ENCODE peak calls at places on chromosomes 16 and 17, in nine cellular contexts. R is cardiac muscle cell; H is astrocyte; Z is uterus; U is PC-9; B is heart left ventricle; J is SK-N-SH; F is CD8-positive, alpha-beta T cell; D is psoas muscle. G is an unnamed sample.
A peak's percentile ranks its signal among the peaks of the same experiment; 100 is the strongest.

GRCh38 chr17:41505836-41506767 is 690 bp upstream of the KRT13 start:
- DNase-seq in R (no peak), H (no peak), Z (no peak), U (no peak), B (no peak), J (no peak), F (no peak), D (no peak), G (no peak)

GRCh38 chr17:10932938-10933337 is 95.1 kb upstream of the PIRT start:
- DNase-seq in R (no peak), H (no peak), Z (no peak), U (no peak), B (no peak), J (no peak), F (no peak), D (no peak), G (no peak)

GRCh38 chr16:85330694-85331188 is 218.5 kb upstream of the CIBAR2 start:
- DNase-seq in R (peak; percentile 81), H (peak; percentile 84), Z (no peak), U (no peak), B (no peak), J (peak; percentile 80), F (no peak), D (peak; percentile 45), G (peak; percentile 44)

GRCh38 chr17:72381597-72382397 is 261.0 kb downstream of the SOX9 start:
- DNase-seq in R (peak; percentile 5), H (no peak), Z (no peak), U (no peak), B (no peak), J (peak; percentile 54), F (no peak), D (no peak), G (no peak)

GRCh38 chr17:71713846-71714245 is 407.0 kb upstream of the SOX9 start:
- DNase-seq in R (no peak), H (no peak), Z (no peak), U (no peak), B (no peak), J (no peak), F (no peak), D (no peak), G (no peak)

GRCh38 chr16:66898207-66898606 is 17.9 kb downstream of the PDP2 start:
- DNase-seq in R (no peak), H (peak; percentile 45), Z (no peak), U (peak; percentile 41), B (no peak), J (no peak), F (no peak), D (no peak), G (no peak)

GRCh38 chr16:2468142-2468724 is 2.9 kb upstream of the NTN3 start:
- DNase-seq in R (peak; percentile 54), H (no peak), Z (no peak), U (peak; percentile 35), B (no peak), J (peak; percentile 75), F (no peak), D (no peak), G (no peak)

GRCh38 chr17:80851277-80851925 is 140.2 kb upstream of the CHMP6 start:
- DNase-seq in R (no peak), H (no peak), Z (no peak), U (no peak), B (no peak), J (no peak), F (no peak), D (peak; percentile 45), G (no peak)

GRCh38 chr17:50209472-50210248 is 8.2 kb upstream of the COL1A1 start:
- DNase-seq in R (peak; percentile 84), H (peak; percentile 100), Z (peak; percentile 99), U (peak; percentile 31), B (peak; percentile 89), J (peak; percentile 96), F (no peak), D (peak; percentile 93), G (peak; percentile 100)

GRCh38 chr16:66952430-66953139 is 8.5 kb upstream of the CES3 start:
- DNase-seq in R (no peak), H (no peak), Z (no peak), U (no peak), B (no peak), J (no peak), F (no peak), D (no peak), G (no peak)

GRCh38 chr17:8965394-8966168 is at the start of gene PIK3R5:
- DNase-seq in R (peak; percentile 19), H (no peak), Z (no peak), U (no peak), B (peak; percentile 57), J (peak; percentile 60), F (peak; percentile 68), D (peak; percentile 66), G (no peak)

GRCh38 chr17:10171057-10171456 is 27.3 kb downstream of the GAS7 start:
- DNase-seq in R (no peak), H (no peak), Z (peak; percentile 79), U (no peak), B (peak; percentile 34), J (no peak), F (no peak), D (peak; percentile 70), G (no peak)

GRCh38 chr16:30395155-30395991 is at the start of gene ZNF48:
- DNase-seq in R (peak; percentile 97), H (peak; percentile 84), Z (peak; percentile 82), U (peak; percentile 93), B (peak; percentile 91), J (peak; percentile 94), F (peak; percentile 46), D (peak; percentile 95), G (peak; percentile 41)
- TF ChIP-seq CTCF in R (no peak), H (no peak), Z (no peak), U (no peak), B (peak; percentile 54), J (peak; percentile 22), F (no peak), D (peak; percentile 55), G (peak; percentile 16)

GRCh38 chr17:60148300-60148838 is 1.4 kb upstream of the CA4 start:
- DNase-seq in R (no peak), H (no peak), Z (no peak), U (no peak), B (no peak), J (peak; percentile 20), F (no peak), D (no peak), G (no peak)

GRCh38 chr17:60151355-60151754 is 1.6 kb downstream of the CA4 start:
- DNase-seq in R (no peak), H (no peak), Z (no peak), U (no peak), B (no peak), J (no peak), F (no peak), D (no peak), G (no peak)

GRCh38 chr17:60147553-60148241 is 2.1 kb upstream of the CA4 start:
- DNase-seq in R (no peak), H (no peak), Z (no peak), U (no peak), B (no peak), J (no peak), F (no peak), D (no peak), G (no peak)

GRCh38 chr17:60146206-60146605 is 3.6 kb upstream of the CA4 start:
- DNase-seq in R (no peak), H (no peak), Z (no peak), U (no peak), B (no peak), J (no peak), F (no peak), D (no peak), G (no peak)

DNA sequence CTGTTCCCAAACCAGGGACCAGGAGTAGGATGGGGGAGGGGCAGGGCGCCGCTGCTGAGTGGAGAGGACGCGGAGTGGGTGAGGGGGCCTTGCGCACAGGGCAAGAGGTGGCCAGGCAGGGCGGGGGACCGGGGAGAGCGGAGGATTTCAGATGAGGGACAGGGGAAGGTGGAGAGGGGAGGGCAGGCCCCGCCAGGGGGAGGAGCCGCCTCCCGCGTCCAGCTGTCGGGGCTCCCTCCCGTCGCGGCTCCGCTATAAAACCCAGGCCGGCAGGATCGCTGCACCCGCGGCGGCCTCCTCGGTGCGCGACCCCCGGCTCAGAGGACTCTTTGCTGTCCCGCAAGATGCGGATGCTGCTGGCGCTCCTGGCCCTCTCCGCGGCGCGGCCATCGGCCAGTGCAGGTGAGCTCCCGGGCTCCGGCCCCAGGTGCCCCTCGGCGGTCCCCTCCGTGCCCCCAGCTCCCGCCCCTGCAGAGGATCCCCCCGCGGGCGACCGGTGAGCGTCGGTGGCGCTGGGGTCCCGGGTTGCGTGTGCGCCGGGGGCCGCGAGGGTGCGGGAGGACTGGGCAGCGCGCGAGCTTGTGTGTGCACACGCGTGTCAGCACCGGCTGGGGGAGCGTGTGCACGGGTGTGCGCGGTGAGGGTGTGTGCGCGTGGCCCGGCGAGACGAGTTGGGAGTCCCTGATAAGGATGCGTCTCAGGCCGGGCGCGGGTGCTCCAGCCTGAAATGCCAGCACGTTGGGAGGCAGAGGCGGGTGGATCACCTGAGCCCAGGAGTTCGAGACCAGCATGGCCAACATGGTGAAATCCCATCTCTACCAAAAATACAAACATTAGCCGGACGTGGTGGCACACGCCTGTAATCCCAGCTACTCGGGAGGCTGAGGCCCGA is at the start of gene CA4:
- DNase-seq in R (peak; percentile 36), H (no peak), Z (no peak), U (no peak), B (no peak), J (peak; percentile 84), F (no peak), D (no peak), G (no peak)
- H3K4me3 ChIP-seq in R (peak within 1 kb of the TSS; percentile 13), H (no peak within 1 kb of the TSS), Z (no peak within 1 kb of the TSS), U (no peak within 1 kb of the TSS), B (peak within 1 kb of the TSS; percentile 24), J (peak within 1 kb of the TSS; percentile 37), F (no peak within 1 kb of the TSS), D (peak within 1 kb of the TSS; percentile 59), G (no peak within 1 kb of the TSS)

GRCh38 chr17:58313815-58314705 is 14.5 kb downstream of the TSPOAP1 start:
- DNase-seq in R (no peak), H (no peak), Z (no peak), U (no peak), B (peak; percentile 2), J (peak; percentile 27), F (no peak), D (no peak), G (no peak)
- H3K36me3 ChIP-seq in R (no peaks in the 10 kb centered on the region), H (no peaks in the 10 kb centered on the region), Z (no peaks in the 10 kb centered on the region), U (no peaks in the 10 kb centered on the region), B (no peaks in the 10 kb centered on the region), J (no peaks in the 10 kb centered on the region), F (no peaks in the 10 kb centered on the region), D (no peaks in the 10 kb centered on the region), G (no peaks in the 10 kb centered on the region)

GRCh38 chr16:88813396-88814143 is 1.8 kb upstream of the APRT start:
- DNase-seq in R (no peak), H (no peak), Z (no peak), U (no peak), B (no peak), J (no peak), F (no peak), D (no peak), G (no peak)

GRCh38 chr16:88811600-88811849 is 203 bp downstream of the APRT start:
- DNase-seq in R (no peak), H (no peak), Z (no peak), U (no peak), B (no peak), J (no peak), F (no peak), D (no peak), G (no peak)

GRCh38 chr16:88810868-88811599 is 694 bp downstream of the APRT start:
- DNase-seq in R (peak; percentile 83), H (peak; percentile 57), Z (peak; percentile 71), U (peak; percentile 81), B (peak; percentile 82), J (peak; percentile 88), F (peak; percentile 59), D (peak; percentile 91), G (no peak)

GRCh38 chr16:88810166-88810867 is 1.4 kb downstream of the APRT start:
- DNase-seq in R (no peak), H (no peak), Z (no peak), U (peak; percentile 40), B (no peak), J (no peak), F (no peak), D (peak; percentile 56), G (no peak)

GRCh38 chr16:88811850-88812736 is at the start of gene APRT:
- DNase-seq in R (peak; percentile 94), H (peak; percentile 90), Z (peak; percentile 95), U (peak; percentile 99), B (peak; percentile 96), J (peak; percentile 99), F (peak; percentile 98), D (peak; percentile 98), G (peak; percentile 79)
- TF ChIP-seq CTCF in R (peak; percentile 31), H (no peak), Z (peak; percentile 4), U (peak; percentile 45), B (peak; percentile 59), J (peak; percentile 36), F (no peak), D (peak; percentile 34), G (no peak)

G was measured in BJ.